ENCODE peak calls at places on chromosomes 16 and 17, in four cellular contexts. K is hippocampal formation; U is activated T-cell treated with anti-CD3 and anti-CD28 coated beads, Interleukin-2, amount 50 U/mL, for 72 hours; B is NCI-H460. Q is an unnamed sample.

GRCh38 chr16:1899641-1900451 is 18.4 kb downstream of the HS3ST6 start:
- DNase-seq in U (no peak), B (no peak), K (no peak), Q (no peak)

GRCh38 chr17:20086416-20087074 is 77.4 kb downstream of the SPECC1 start:
- DNase-seq in K (no peak), B (no peak), U (no peak), Q (no peak)

GRCh38 chr17:66964930-66965800 is 658 bp downstream of the CACNG4 start:
- DNase-seq in U (peak), K (no peak), B (no peak), Q (peak)

GRCh38 chr17:58324409-58325288 is 3.9 kb downstream of the TSPOAP1 start:
- DNase-seq in U (peak), K (no peak), B (no peak), Q (peak)

GRCh38 chr16:19549688-19550087 is 5.8 kb upstream of the VPS35L start:
- DNase-seq in B (no peak), U (no peak), K (no peak), Q (no peak)

GRCh38 chr17:48177816-48178215 is 70.2 kb downstream of the SNX11 start:
- DNase-seq in B (no peak), K (no peak), U (no peak), Q (no peak)

GRCh38 chr16:89373355-89374110 is 116.8 kb downstream of the ANKRD11 start:
- DNase-seq in U (no peak), B (no peak), K (no peak), Q (no peak)

GRCh38 chr16:60107467-60107866 is 1373.4 kb upstream of the GOT2 start:
- DNase-seq in B (no peak), K (no peak), U (no peak), Q (no peak)

GRCh38 chr16:57706717-57707116 is 12.1 kb downstream of the DRC7 start:
- DNase-seq in B (no peak), K (no peak), U (no peak), Q (no peak)

GRCh38 chr17:63881935-63882601 is at the start of gene GH2:
- DNase-seq in U (peak), B (peak), K (no peak), Q (peak)

GRCh38 chr16:31700530-31701388 is 172.8 kb upstream of the ZNF267 start:
- DNase-seq in B (peak), K (no peak), U (peak), Q (peak)

GRCh38 chr17:6548578-6549330 is 7.6 kb downstream of the PITPNM3 start:
- DNase-seq in K (no peak), B (no peak), U (peak), Q (peak)

GRCh38 chr17:29124931-29125270 is 55.3 kb downstream of the MYO18A start:
- DNase-seq in B (no peak), U (no peak), K (no peak), Q (no peak)

GRCh38 chr17:69574257-69575197 is 160.0 kb downstream of the MAP2K6 start:
- DNase-seq in U (no peak), K (no peak), B (peak), Q (no peak)

GRCh38 chr16:81004646-81005353 is 1.9 kb downstream of the CMC2 start:
- DNase-seq in U (peak), K (peak), B (peak), Q (peak)

GRCh38 chr17:9206989-9207317 is 185.6 kb downstream of the NTN1 start:
- DNase-seq in K (no peak), B (no peak), U (no peak), Q (no peak)

GRCh38 chr16:74455619-74456289 is 34.5 kb upstream of the CLEC18B start:
- DNase-seq in B (no peak), K (no peak), U (no peak), Q (no peak)